ENCODE peak calls at places on chromosomes 5 and 9, in six cellular contexts. R, Q, B, D, C and U are unnamed samples.

GRCh38 chr5:38113880-38114279 is 144.5 kb upstream of the EGFLAM start:
- DNase-seq in R (no peak), Q (no peak), B (no peak), D (no peak), C (no peak), U (no peak)

GRCh38 chr5:17378346-17378984 is 119.6 kb upstream of the TAF11L2 start:
- DNase-seq in R (no peak), Q (no peak), B (no peak), D (no peak), C (no peak), U (no peak)

GRCh38 chr5:147427784-147428401 is 82.0 kb downstream of the DPYSL3 start:
- DNase-seq in R (no peak), Q (no peak), B (no peak), D (no peak), C (no peak), U (no peak)

GRCh38 chr9:32596096-32596865 is 23.3 kb upstream of the NDUFB6 start:
- DNase-seq in R (no peak), Q (no peak), B (no peak), D (no peak), C (no peak), U (no peak)

GRCh38 chr9:135961811-135962695 is 880 bp upstream of the UBAC1 start:
- DNase-seq in R (no peak), Q (no peak), B (no peak), D (no peak), C (no peak), U (no peak)

GRCh38 chr9:76553680-76554079 is 94.7 kb downstream of the GCNT1 start:
- DNase-seq in R (no peak), Q (no peak), B (no peak), D (no peak), C (no peak), U (no peak)

GRCh38 chr9:19720374-19720773 is 68.5 kb downstream of the SLC24A2 start:
- DNase-seq in R (no peak), Q (peak), B (no peak), D (no peak), C (no peak), U (peak)

GRCh38 chr5:178279723-178280438 is 47.3 kb upstream of the PHYKPL start:
- DNase-seq in R (peak), Q (peak), B (peak), D (peak), C (peak), U (peak)

GRCh38 chr5:39624268-39624886 is 199.6 kb upstream of the DAB2 start:
- DNase-seq in R (no peak), Q (no peak), B (no peak), D (no peak), C (no peak), U (no peak)